ENCODE peak calls at places on chromosome X, in four cellular contexts. One of them, this sample, is unnamed.

GRCh38 chrX:123184858-123185251 is 777 bp downstream of the GRIA3 start:
- DNase-seq in CD8-positive, alpha-beta memory T cell: no peak
- DNase-seq in esophagus squamous epithelium: no peak
- DNase-seq in cardiac muscle cell: peak; percentile 38
- DNase-seq in this sample: no peak

GRCh38 chrX:35406386-35406785 is 391.8 kb upstream of the MAGEB16 start:
- DNase-seq in CD8-positive, alpha-beta memory T cell: no peak
- DNase-seq in esophagus squamous epithelium: no peak
- DNase-seq in cardiac muscle cell: no peak
- DNase-seq in this sample: no peak

GRCh38 chrX:7233632-7234406 is 85.9 kb upstream of the PUDP start:
- DNase-seq in CD8-positive, alpha-beta memory T cell: no peak
- DNase-seq in esophagus squamous epithelium: no peak
- DNase-seq in cardiac muscle cell: no peak
- DNase-seq in this sample: no peak

GRCh38 chrX:19303216-19303880 is 40.4 kb upstream of the PDHA1 start:
- DNase-seq in CD8-positive, alpha-beta memory T cell: no peak
- DNase-seq in esophagus squamous epithelium: no peak
- DNase-seq in cardiac muscle cell: no peak
- DNase-seq in this sample: no peak

GRCh38 chrX:13797512-13797911 is 19.4 kb downstream of the GPM6B start:
- DNase-seq in CD8-positive, alpha-beta memory T cell: no peak
- DNase-seq in esophagus squamous epithelium: no peak
- DNase-seq in cardiac muscle cell: no peak
- DNase-seq in this sample: no peak

GRCh38 chrX:151754042-151754419 is 19.5 kb downstream of the CNGA2 start:
- DNase-seq in CD8-positive, alpha-beta memory T cell: no peak
- DNase-seq in esophagus squamous epithelium: no peak
- DNase-seq in cardiac muscle cell: no peak
- DNase-seq in this sample: no peak

GRCh38 chrX:45070116-45071007 is 130.3 kb downstream of the DIPK2B start:
- DNase-seq in CD8-positive, alpha-beta memory T cell: no peak
- DNase-seq in esophagus squamous epithelium: no peak
- DNase-seq in cardiac muscle cell: peak; percentile 29
- DNase-seq in this sample: peak; percentile 1

GRCh38 chrX:66625525-66625924 is 13.4 kb downstream of the EDA2R start:
- DNase-seq in CD8-positive, alpha-beta memory T cell: no peak
- DNase-seq in esophagus squamous epithelium: no peak
- DNase-seq in cardiac muscle cell: no peak
- DNase-seq in this sample: no peak

GRCh38 chrX:3697701-3698279 is 15.7 kb downstream of the PRKX start:
- DNase-seq in CD8-positive, alpha-beta memory T cell: no peak
- DNase-seq in esophagus squamous epithelium: no peak
- DNase-seq in cardiac muscle cell: no peak
- DNase-seq in this sample: no peak

GRCh38 chrX:119790977-119791436 is 423 bp downstream of the RPL39 start:
- DNase-seq in CD8-positive, alpha-beta memory T cell: peak; percentile 61
- DNase-seq in esophagus squamous epithelium: no peak
- DNase-seq in cardiac muscle cell: peak; percentile 17
- DNase-seq in this sample: peak; percentile 8

GRCh38 chrX:29461039-29461438 is 754.3 kb upstream of the MAGEB2 start:
- DNase-seq in CD8-positive, alpha-beta memory T cell: no peak
- DNase-seq in esophagus squamous epithelium: no peak
- DNase-seq in cardiac muscle cell: no peak
- DNase-seq in this sample: no peak

GRCh38 chrX:47283015-47283771 is 50.4 kb downstream of the USP11 start:
- DNase-seq in CD8-positive, alpha-beta memory T cell: no peak
- DNase-seq in esophagus squamous epithelium: no peak
- DNase-seq in cardiac muscle cell: no peak
- DNase-seq in this sample: no peak

GRCh38 chrX:3485727-3486126 is 139.3 kb upstream of the MXRA5 start:
- DNase-seq in CD8-positive, alpha-beta memory T cell: no peak
- DNase-seq in esophagus squamous epithelium: no peak
- DNase-seq in cardiac muscle cell: no peak
- DNase-seq in this sample: no peak

GRCh38 chrX:12770440-12770839 is 20.8 kb upstream of the PRPS2 start:
- DNase-seq in CD8-positive, alpha-beta memory T cell: no peak
- DNase-seq in esophagus squamous epithelium: no peak
- DNase-seq in cardiac muscle cell: peak; percentile 40
- DNase-seq in this sample: peak; percentile 22

GRCh38 chrX:19342331-19342906 is 1.3 kb upstream of the PDHA1 start:
- DNase-seq in CD8-positive, alpha-beta memory T cell: no peak
- DNase-seq in esophagus squamous epithelium: no peak
- DNase-seq in cardiac muscle cell: peak; percentile 34
- DNase-seq in this sample: no peak

GRCh38 chrX:100994352-100995281 is 25.1 kb downstream of the ARL13A start:
- DNase-seq in CD8-positive, alpha-beta memory T cell: no peak
- DNase-seq in esophagus squamous epithelium: no peak
- DNase-seq in cardiac muscle cell: no peak
- DNase-seq in this sample: no peak

GRCh38 chrX:74449937-74450330 is 28.6 kb downstream of the SLC16A2 start:
- DNase-seq in CD8-positive, alpha-beta memory T cell: no peak
- DNase-seq in esophagus squamous epithelium: no peak
- DNase-seq in cardiac muscle cell: no peak
- DNase-seq in this sample: no peak

GRCh38 chrX:118368398-118368797 is 22.5 kb downstream of the WDR44 start:
- DNase-seq in CD8-positive, alpha-beta memory T cell: no peak
- DNase-seq in esophagus squamous epithelium: no peak
- DNase-seq in cardiac muscle cell: no peak
- DNase-seq in this sample: no peak

GRCh38 chrX:72479324-72480274 is 93.0 kb downstream of the HDAC8 start:
- DNase-seq in CD8-positive, alpha-beta memory T cell: no peak
- DNase-seq in esophagus squamous epithelium: no peak
- DNase-seq in cardiac muscle cell: no peak
- DNase-seq in this sample: no peak

GRCh38 chrX:20515841-20516461 is 249.2 kb upstream of the RPS6KA3 start:
- DNase-seq in CD8-positive, alpha-beta memory T cell: no peak
- DNase-seq in esophagus squamous epithelium: no peak
- DNase-seq in cardiac muscle cell: peak; percentile 32
- DNase-seq in this sample: peak; percentile 49

GRCh38 chrX:136652822-136653723 is 5.1 kb downstream of the CD40LG start:
- DNase-seq in CD8-positive, alpha-beta memory T cell: no peak
- DNase-seq in esophagus squamous epithelium: no peak
- DNase-seq in cardiac muscle cell: no peak
- DNase-seq in this sample: no peak

GRCh38 chrX:8288590-8288989 is 117.5 kb upstream of the VCX2 start:
- DNase-seq in CD8-positive, alpha-beta memory T cell: no peak
- DNase-seq in esophagus squamous epithelium: no peak
- DNase-seq in cardiac muscle cell: no peak
- DNase-seq in this sample: no peak

GRCh38 chrX:81586091-81586490 is 384.2 kb downstream of the SH3BGRL start:
- DNase-seq in CD8-positive, alpha-beta memory T cell: no peak
- DNase-seq in esophagus squamous epithelium: no peak
- DNase-seq in cardiac muscle cell: peak; percentile 3
- DNase-seq in this sample: no peak

GRCh38 chrX:7347465-7347864 is 199.5 kb upstream of the PUDP start:
- DNase-seq in CD8-positive, alpha-beta memory T cell: no peak
- DNase-seq in esophagus squamous epithelium: no peak
- DNase-seq in cardiac muscle cell: no peak
- DNase-seq in this sample: no peak

GRCh38 chrX:142089193-142089592 is 115.9 kb downstream of the MAGEC2 start:
- DNase-seq in CD8-positive, alpha-beta memory T cell: no peak
- DNase-seq in esophagus squamous epithelium: no peak
- DNase-seq in cardiac muscle cell: peak; percentile 4
- DNase-seq in this sample: no peak

GRCh38 chrX:143683486-143683885 is 37.1 kb downstream of the SPANXN2 start:
- DNase-seq in CD8-positive, alpha-beta memory T cell: no peak
- DNase-seq in esophagus squamous epithelium: no peak
- DNase-seq in cardiac muscle cell: no peak
- DNase-seq in this sample: no peak

GRCh38 chrX:115592997-115593734 is 32.2 kb downstream of the PLS3 start:
- DNase-seq in CD8-positive, alpha-beta memory T cell: no peak
- DNase-seq in esophagus squamous epithelium: no peak
- DNase-seq in cardiac muscle cell: peak; percentile 17
- DNase-seq in this sample: no peak

GRCh38 chrX:10090319-10090718 is 66.5 kb upstream of the CLCN4 start:
- DNase-seq in CD8-positive, alpha-beta memory T cell: no peak
- DNase-seq in esophagus squamous epithelium: no peak
- DNase-seq in cardiac muscle cell: no peak
- DNase-seq in this sample: no peak

GRCh38 chrX:44400588-44400987 is 57.1 kb upstream of the EFHC2 start:
- DNase-seq in CD8-positive, alpha-beta memory T cell: no peak
- DNase-seq in esophagus squamous epithelium: no peak
- DNase-seq in cardiac muscle cell: no peak
- DNase-seq in this sample: no peak

GRCh38 chrX:24694825-24695224 is 1.1 kb downstream of the POLA1 start:
- DNase-seq in CD8-positive, alpha-beta memory T cell: no peak
- DNase-seq in esophagus squamous epithelium: no peak
- DNase-seq in cardiac muscle cell: no peak
- DNase-seq in this sample: no peak

GRCh38 chrX:40090050-40090804 is 7.5 kb downstream of the BCOR start:
- DNase-seq in CD8-positive, alpha-beta memory T cell: no peak
- DNase-seq in esophagus squamous epithelium: no peak
- DNase-seq in cardiac muscle cell: no peak
- DNase-seq in this sample: no peak

GRCh38 chrX:40086569-40087335 is 11.0 kb downstream of the BCOR start:
- DNase-seq in CD8-positive, alpha-beta memory T cell: no peak
- DNase-seq in esophagus squamous epithelium: no peak
- DNase-seq in cardiac muscle cell: no peak
- DNase-seq in this sample: no peak

GRCh38 chrX:40088803-40089540 is 8.8 kb downstream of the BCOR start:
- DNase-seq in CD8-positive, alpha-beta memory T cell: no peak
- DNase-seq in esophagus squamous epithelium: no peak
- DNase-seq in cardiac muscle cell: no peak
- DNase-seq in this sample: no peak

GRCh38 chrX:40087574-40088298 is 10.0 kb downstream of the BCOR start:
- DNase-seq in CD8-positive, alpha-beta memory T cell: no peak
- DNase-seq in esophagus squamous epithelium: no peak
- DNase-seq in cardiac muscle cell: no peak
- DNase-seq in this sample: no peak

DNA sequence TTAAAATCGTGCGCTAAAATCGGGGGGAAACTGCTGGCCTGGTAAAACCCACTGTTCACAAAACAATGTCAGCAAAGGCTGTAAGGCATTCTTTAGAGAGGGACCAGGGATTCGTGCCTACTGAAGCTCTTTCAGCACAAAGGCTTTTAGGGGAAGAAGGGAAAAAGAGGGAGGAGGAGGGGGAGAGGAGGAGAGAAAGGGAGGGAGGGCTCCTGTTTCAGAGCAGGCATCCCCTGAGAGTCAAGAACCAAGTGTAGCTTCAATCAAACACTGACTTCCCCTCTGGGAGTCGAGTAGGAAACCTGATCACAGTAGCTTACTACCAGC is 9.5 kb downstream of the BCOR start:
- DNase-seq in CD8-positive, alpha-beta memory T cell: no peak
- DNase-seq in esophagus squamous epithelium: no peak
- DNase-seq in cardiac muscle cell: no peak
- DNase-seq in this sample: no peak
- H3K4me1 ChIP-seq in CD8-positive, alpha-beta memory T cell: peaks cover 53% of the 10 kb centered on the region
- H3K4me1 ChIP-seq in esophagus squamous epithelium: peaks cover 37% of the 10 kb centered on the region
- H3K4me1 ChIP-seq in cardiac muscle cell: peaks cover 71% of the 10 kb centered on the region
- H3K4me1 ChIP-seq in this sample: peaks cover 71% of the 10 kb centered on the region

DNA sequence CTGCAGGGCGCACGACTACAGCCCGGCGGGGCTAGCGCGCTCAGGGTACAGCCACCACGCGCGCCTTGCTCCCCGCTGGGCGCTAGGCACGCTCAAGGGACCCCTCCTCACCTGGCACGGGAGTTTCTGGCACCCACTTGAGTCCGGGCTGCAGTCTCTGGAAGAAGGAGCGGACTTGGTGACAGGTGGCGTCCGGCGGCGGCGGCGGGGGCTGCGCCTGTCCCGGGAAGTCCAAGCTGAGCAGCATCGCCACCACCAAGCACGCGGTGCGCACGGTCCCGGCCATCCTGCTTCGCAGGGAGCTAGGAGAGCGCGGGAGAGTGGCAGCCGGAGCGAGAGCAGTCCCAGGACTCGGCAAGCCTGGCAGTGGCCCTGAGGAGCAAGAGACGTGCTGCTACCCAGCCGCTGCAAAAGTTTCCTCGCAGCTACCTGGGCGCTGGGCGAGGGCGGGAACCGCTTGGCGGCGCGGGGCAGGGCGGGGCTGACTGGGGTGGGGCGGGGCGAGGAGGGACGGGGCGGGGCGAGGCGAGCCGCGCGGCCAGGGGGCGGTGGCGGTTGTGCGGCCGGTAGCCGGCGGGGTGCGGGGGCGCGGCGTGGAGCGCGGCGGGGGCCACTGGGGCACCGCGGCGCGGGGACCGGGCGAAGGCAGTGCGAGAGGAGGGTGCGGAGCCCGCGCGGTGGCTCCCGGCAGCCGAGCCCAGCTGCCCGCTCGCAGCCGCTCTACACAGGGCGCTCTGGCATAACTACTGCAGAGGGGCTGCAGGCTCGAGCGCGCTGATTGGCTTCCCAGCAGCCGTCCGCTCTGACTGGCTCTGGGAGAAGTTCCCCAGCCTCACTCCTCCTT is at the start of gene GPC3:
- DNase-seq in CD8-positive, alpha-beta memory T cell: no peak
- DNase-seq in esophagus squamous epithelium: no peak
- DNase-seq in cardiac muscle cell: peak; percentile 92
- DNase-seq in this sample: peak; percentile 1
- H3K4me1 ChIP-seq in CD8-positive, alpha-beta memory T cell: no peaks in the 10 kb centered on the region
- H3K4me1 ChIP-seq in esophagus squamous epithelium: no peaks in the 10 kb centered on the region
- H3K4me1 ChIP-seq in cardiac muscle cell: no peaks in the 10 kb centered on the region
- H3K4me1 ChIP-seq in this sample: no peaks in the 10 kb centered on the region

GRCh38 chrX:154049209-154050112 is 29.8 kb upstream of the IRAK1 start:
- DNase-seq in CD8-positive, alpha-beta memory T cell: no peak
- DNase-seq in esophagus squamous epithelium: no peak
- DNase-seq in cardiac muscle cell: no peak
- DNase-seq in this sample: no peak
- H3K4me1 ChIP-seq in CD8-positive, alpha-beta memory T cell: peaks cover 15% of the 10 kb centered on the region
- H3K4me1 ChIP-seq in esophagus squamous epithelium: peaks cover 31% of the 10 kb centered on the region
- H3K4me1 ChIP-seq in cardiac muscle cell: peaks cover 9% of the 10 kb centered on the region
- H3K4me1 ChIP-seq in this sample: peaks cover 6% of the 10 kb centered on the region

DNA sequence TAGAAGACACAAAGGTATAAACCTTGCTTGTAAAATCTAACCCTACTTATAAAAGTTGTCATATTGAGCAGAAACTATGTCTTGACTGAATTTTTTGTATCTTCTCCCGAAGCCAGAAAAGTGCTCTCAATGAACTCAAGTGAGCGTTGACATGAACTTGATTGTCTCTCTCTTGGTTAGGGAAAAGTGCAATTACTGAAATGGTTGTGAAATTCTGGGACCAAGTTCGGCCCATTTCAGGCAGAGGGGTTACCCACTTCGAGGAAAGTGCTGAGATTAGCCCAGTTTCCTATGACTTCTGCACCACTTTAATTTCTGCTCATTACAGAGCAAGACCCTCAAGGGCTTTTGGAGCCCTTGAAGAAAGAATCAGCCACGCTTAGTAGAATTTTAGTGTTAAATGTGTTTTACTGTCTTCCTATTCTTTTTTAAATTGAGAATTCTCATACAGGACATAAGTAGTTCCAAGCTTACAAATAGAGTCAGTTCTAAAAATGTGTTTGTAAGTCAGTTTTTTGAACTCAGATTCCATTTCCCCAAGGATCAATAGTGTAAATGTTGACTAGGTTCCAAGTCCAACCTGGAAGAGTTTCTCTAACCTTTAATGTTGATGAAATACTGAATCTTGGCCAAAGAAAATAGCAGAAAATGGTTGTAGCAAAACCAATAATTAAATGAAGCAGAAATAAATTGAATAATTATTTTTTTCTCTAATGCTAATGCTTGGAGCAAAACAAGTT is 125.7 kb upstream of the ACSL4 start:
- DNase-seq in CD8-positive, alpha-beta memory T cell: no peak
- DNase-seq in esophagus squamous epithelium: no peak
- DNase-seq in cardiac muscle cell: peak; percentile 32
- DNase-seq in this sample: no peak
- H3K4me1 ChIP-seq in CD8-positive, alpha-beta memory T cell: no peaks in the 10 kb centered on the region
- H3K4me1 ChIP-seq in esophagus squamous epithelium: no peaks in the 10 kb centered on the region
- H3K4me1 ChIP-seq in cardiac muscle cell: peaks cover 17% of the 10 kb centered on the region
- H3K4me1 ChIP-seq in this sample: no peaks in the 10 kb centered on the region